ENCODE peak calls at places on chromosomes 4 and X, in five cellular contexts. M is K562, S is HepG2, G is IMR-90, Z is GM12878. H is an unnamed sample. For H3K4me1, the result is how much of the 10 kb centered on the place peaks cover.

GRCh38 chr4:164169591-164169990 is 584.3 kb upstream of the SMIM31 start:
- DNase-seq in M (no peak), S (no peak), G (peak), Z (no peak), H (no peak)

GRCh38 chr4:79201976-79202375 is 123.9 kb downstream of the NAA11 start:
- DNase-seq in M (no peak), S (no peak), G (no peak), Z (no peak), H (no peak)

GRCh38 chrX:50920132-50920531 is 9.6 kb downstream of the BMP15 start:
- DNase-seq in M (no peak), S (peak), G (peak), Z (no peak), H (no peak)

GRCh38 chr4:152609460-152609859 is 70.3 kb downstream of the TMEM154 start:
- DNase-seq in M (no peak), S (no peak), G (no peak), Z (no peak), H (no peak)

GRCh38 chrX:133465254-133465653 is 50.0 kb upstream of the GPC4 start:
- DNase-seq in M (no peak), S (no peak), G (no peak), Z (no peak), H (no peak)

GRCh38 chr4:71472946-71473345 is 134.1 kb downstream of the SLC4A4 start:
- DNase-seq in M (no peak), S (no peak), G (peak), Z (no peak), H (no peak)

GRCh38 chrX:24405959-24406358 is 45.5 kb downstream of the SUPT20HL1 start:
- DNase-seq in M (no peak), S (no peak), G (no peak), Z (no peak), H (peak)

GRCh38 chr4:183816077-183816476 is 89.0 kb upstream of the STOX2 start:
- DNase-seq in M (no peak), S (no peak), G (no peak), Z (no peak), H (no peak)

GRCh38 chr4:152501846-152502536 is 33.9 kb downstream of the FBXW7 start:
- DNase-seq in M (no peak), S (no peak), G (peak), Z (no peak), H (no peak)

GRCh38 chrX:136273986-136274385 is 22.8 kb upstream of the MAP7D3 start:
- DNase-seq in M (no peak), S (no peak), G (no peak), Z (no peak), H (no peak)
- TF ChIP-seq MXI1 in M (no peak), S (no peak), G (no peak), Z (no peak), H (no peak)

DNA sequence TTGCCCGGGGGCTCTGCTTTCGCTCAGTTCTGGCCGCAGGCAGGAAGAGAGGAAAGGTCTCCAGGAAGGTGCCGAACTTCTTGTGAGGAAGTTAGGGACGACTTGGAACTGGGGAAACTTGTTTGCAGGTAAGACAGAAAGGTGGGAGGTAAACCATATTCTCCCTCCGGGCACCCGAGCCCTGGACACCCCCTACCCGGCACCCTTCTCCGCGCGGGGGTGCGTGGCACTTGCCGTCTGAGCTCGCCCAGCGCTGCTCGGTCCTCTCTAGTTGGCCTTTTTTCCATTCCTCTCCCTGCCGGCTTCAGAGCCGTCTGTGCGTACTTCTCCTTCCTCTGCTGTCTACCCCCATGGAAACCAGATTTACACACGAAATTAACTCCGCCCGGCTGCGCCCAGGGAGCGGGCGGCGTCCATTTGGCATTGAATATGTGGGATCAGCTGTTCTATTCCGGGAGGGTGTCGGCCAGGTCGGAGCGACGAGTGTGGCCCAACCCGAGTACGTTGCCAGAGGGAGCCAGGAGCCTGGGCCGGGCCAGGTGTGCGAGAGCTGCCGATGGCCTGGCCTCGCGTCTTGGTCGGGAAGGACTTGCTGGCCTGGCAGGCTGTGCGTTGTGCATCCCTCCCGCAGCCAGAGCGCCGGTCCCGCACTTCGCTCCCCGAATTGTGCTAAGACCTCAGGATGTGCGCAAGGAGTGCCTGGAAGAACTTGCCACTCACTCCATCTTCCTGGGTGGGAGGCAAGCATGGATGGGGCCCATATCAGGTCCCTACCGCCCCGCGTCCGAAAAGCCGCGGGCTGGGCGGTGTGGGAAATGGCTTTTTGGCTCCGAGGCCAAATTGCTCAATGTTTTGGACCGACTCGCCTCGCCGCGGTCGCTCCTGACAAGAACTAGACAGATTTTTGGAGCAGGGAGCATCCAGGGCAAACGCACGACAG is 1.7 kb downstream of the PDGFRA start:
- DNase-seq in M (no peak), S (no peak), G (no peak), Z (no peak), H (peak)
- H3K4me1 ChIP-seq in M (under half), S (under half), G (under half), Z (under half), H (under half)

DNA sequence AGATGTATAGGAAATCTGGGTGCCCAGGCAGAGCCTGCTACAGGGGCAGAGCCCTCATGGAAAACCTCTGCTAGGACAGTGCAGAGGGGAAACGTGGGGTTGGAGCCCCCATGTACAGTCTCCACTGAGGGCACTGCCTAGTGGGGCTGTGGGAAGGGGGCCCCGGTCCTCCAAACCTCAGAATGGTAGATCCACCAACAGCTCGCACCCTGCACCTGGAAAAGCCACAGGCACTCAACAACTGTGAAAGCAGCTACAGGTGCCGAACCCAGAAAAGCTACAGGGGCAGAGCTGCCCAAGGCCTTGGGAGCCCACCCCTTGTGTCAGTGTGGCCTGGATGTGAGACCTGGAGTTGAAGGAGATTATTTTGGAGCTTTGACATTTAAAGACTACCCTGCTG is 5.4 kb upstream of the XPNPEP2 start:
- DNase-seq in M (no peak), S (no peak), G (no peak), Z (no peak), H (no peak)
- TF ChIP-seq MXI1 in M (no peak), S (no peak), G (no peak), Z (no peak), H (no peak)

GRCh38 chrX:150566734-150567182 is 1.7 kb upstream of the MTM1 start:
- DNase-seq in M (no peak), S (no peak), G (no peak), Z (no peak), H (no peak)

GRCh38 chrX:150568320-150569154 is at the start of gene MTM1:
- DNase-seq in M (peak), S (peak), G (peak), Z (peak), H (peak)

GRCh38 chrX:150567645-150568319 is 639 bp upstream of the MTM1 start:
- DNase-seq in M (no peak), S (no peak), G (no peak), Z (no peak), H (no peak)

GRCh38 chrX:150570512-150570911 is 2.1 kb downstream of the MTM1 start:
- DNase-seq in M (no peak), S (peak), G (no peak), Z (no peak), H (no peak)

GRCh38 chrX:150569155-150569477 is 695 bp downstream of the MTM1 start:
- DNase-seq in M (no peak), S (no peak), G (peak), Z (no peak), H (no peak)
- H3K4me1 ChIP-seq in M (under half), S (half or more), G (under half), Z (under half), H (under half)

H was measured in SK-N-SH.